ENCODE peak calls at places on chromosomes 4 and X, in four cellular contexts. One of them, this sample, is unnamed.

GRCh38 chr4:54909964-54910363 is 215.4 kb downstream of the KDR start:
- DNase-seq in HL-60: no peak
- DNase-seq in GM12878: no peak
- DNase-seq in K562: no peak
- DNase-seq in this sample: no peak

GRCh38 chrX:76427560-76428242 is at the start of gene MAGEE1:
- DNase-seq in HL-60: peak
- DNase-seq in GM12878: peak
- DNase-seq in K562: peak
- DNase-seq in this sample: peak

GRCh38 chr4:184281231-184282139 is 63.8 kb upstream of the ENPP6 start:
- DNase-seq in HL-60: no peak
- DNase-seq in GM12878: peak
- DNase-seq in K562: no peak
- DNase-seq in this sample: no peak

GRCh38 chr4:184593461-184593860 is 55.8 kb downstream of the CASP3 start:
- DNase-seq in HL-60: no peak
- DNase-seq in GM12878: no peak
- DNase-seq in K562: no peak
- DNase-seq in this sample: no peak

GRCh38 chr4:136680271-136680670 is 852.0 kb downstream of the PCDH18 start:
- DNase-seq in HL-60: no peak
- DNase-seq in GM12878: no peak
- DNase-seq in K562: no peak
- DNase-seq in this sample: no peak

GRCh38 chr4:99436976-99437655 is 2.0 kb upstream of the ADH7 start:
- DNase-seq in HL-60: no peak
- DNase-seq in GM12878: no peak
- DNase-seq in K562: no peak
- DNase-seq in this sample: no peak

GRCh38 chr4:112865443-112865842 is 184.0 kb upstream of the ANK2 start:
- DNase-seq in HL-60: no peak
- DNase-seq in GM12878: no peak
- DNase-seq in K562: no peak
- DNase-seq in this sample: no peak

GRCh38 chr4:7785017-7785416 is 154.6 kb downstream of the AFAP1 start:
- DNase-seq in HL-60: no peak
- DNase-seq in GM12878: no peak
- DNase-seq in K562: no peak
- DNase-seq in this sample: no peak

GRCh38 chr4:182294436-182294835 is 51.2 kb downstream of the TENM3 start:
- DNase-seq in HL-60: no peak
- DNase-seq in GM12878: no peak
- DNase-seq in K562: no peak
- DNase-seq in this sample: no peak

GRCh38 chrX:76893930-76894329 is 466.4 kb downstream of the MAGEE1 start:
- DNase-seq in HL-60: no peak
- DNase-seq in GM12878: no peak
- DNase-seq in K562: no peak
- DNase-seq in this sample: no peak

GRCh38 chrX:15574017-15574416 is 26.7 kb downstream of the ACE2 start:
- DNase-seq in HL-60: no peak
- DNase-seq in GM12878: no peak
- DNase-seq in K562: no peak
- DNase-seq in this sample: no peak

GRCh38 chr4:68712207-68712606 is 41.8 kb upstream of the UGT2B15 start:
- DNase-seq in HL-60: no peak
- DNase-seq in GM12878: no peak
- DNase-seq in K562: no peak
- DNase-seq in this sample: no peak

GRCh38 chr4:109091754-109092409 is 210.6 kb downstream of the COL25A1 start:
- DNase-seq in HL-60: no peak
- DNase-seq in GM12878: no peak
- DNase-seq in K562: no peak
- DNase-seq in this sample: no peak

GRCh38 chrX:149937881-149938426 is 337 bp downstream of the EOLA2 start:
- DNase-seq in HL-60: no peak
- DNase-seq in GM12878: no peak
- DNase-seq in K562: no peak
- DNase-seq in this sample: no peak

GRCh38 chr4:65559270-65559669 is 111.0 kb downstream of the EPHA5 start:
- DNase-seq in HL-60: no peak
- DNase-seq in GM12878: no peak
- DNase-seq in K562: no peak
- DNase-seq in this sample: no peak

GRCh38 chr4:142984871-142985585 is 138.9 kb upstream of the INPP4B start:
- DNase-seq in HL-60: no peak
- DNase-seq in GM12878: no peak
- DNase-seq in K562: peak
- DNase-seq in this sample: no peak

GRCh38 chr4:3254302-3255131 is 5.6 kb downstream of the MSANTD1 start:
- DNase-seq in HL-60: no peak
- DNase-seq in GM12878: no peak
- DNase-seq in K562: no peak
- DNase-seq in this sample: no peak

GRCh38 chr4:1003271-1004070 is 8.0 kb upstream of the FGFRL1 start:
- DNase-seq in HL-60: no peak
- DNase-seq in GM12878: no peak
- DNase-seq in K562: no peak
- DNase-seq in this sample: no peak

GRCh38 chr4:114598191-114599121 is at the start of gene UGT8:
- DNase-seq in HL-60: no peak
- DNase-seq in GM12878: no peak
- DNase-seq in K562: peak
- DNase-seq in this sample: peak

GRCh38 chr4:38092701-38093100 is 132.5 kb downstream of the PTTG2 start:
- DNase-seq in HL-60: no peak
- DNase-seq in GM12878: no peak
- DNase-seq in K562: no peak
- DNase-seq in this sample: no peak

GRCh38 chr4:104486702-104487101 is 8.0 kb downstream of the CXXC4 start:
- DNase-seq in HL-60: no peak
- DNase-seq in GM12878: no peak
- DNase-seq in K562: no peak
- DNase-seq in this sample: no peak

GRCh38 chr4:44662623-44663006 is 11.2 kb upstream of the YIPF7 start:
- DNase-seq in HL-60: peak
- DNase-seq in GM12878: no peak
- DNase-seq in K562: no peak
- DNase-seq in this sample: no peak

GRCh38 chrX:135437867-135438733 is 16.4 kb downstream of the SMIM10L2A start:
- DNase-seq in HL-60: no peak
- DNase-seq in GM12878: no peak
- DNase-seq in K562: peak
- DNase-seq in this sample: no peak

GRCh38 chr4:66736593-66736992 is 808.7 kb downstream of the CENPC start:
- DNase-seq in HL-60: no peak
- DNase-seq in GM12878: no peak
- DNase-seq in K562: no peak
- DNase-seq in this sample: no peak

GRCh38 chrX:103063191-103063845 is 653 bp downstream of the BEX1 start:
- DNase-seq in HL-60: peak
- DNase-seq in GM12878: no peak
- DNase-seq in K562: peak
- DNase-seq in this sample: no peak
- TF ChIP-seq SPI1 in HL-60: no peak
- TF ChIP-seq SPI1 in GM12878: no peak
- TF ChIP-seq SPI1 in K562: no peak
- TF ChIP-seq SPI1 in this sample: no peak

GRCh38 chr4:187444061-187444460 is 551.5 kb upstream of the ZFP42 start:
- DNase-seq in HL-60: no peak
- DNase-seq in GM12878: no peak
- DNase-seq in K562: no peak
- DNase-seq in this sample: no peak
- TF ChIP-seq POLR2AphosphoS5 in HL-60: no peak
- TF ChIP-seq POLR2AphosphoS5 in GM12878: no peak
- TF ChIP-seq POLR2AphosphoS5 in K562: no peak
- TF ChIP-seq POLR2AphosphoS5 in this sample: no peak

GRCh38 chrX:24979081-24979480 is 36.7 kb downstream of the ARX start:
- DNase-seq in HL-60: no peak
- DNase-seq in GM12878: no peak
- DNase-seq in K562: no peak
- DNase-seq in this sample: no peak
- TF ChIP-seq SPI1 in HL-60: no peak
- TF ChIP-seq SPI1 in GM12878: no peak
- TF ChIP-seq SPI1 in K562: no peak
- TF ChIP-seq SPI1 in this sample: no peak

GRCh38 chr4:169921732-169922131 is 104.5 kb downstream of the MFAP3L start:
- DNase-seq in HL-60: no peak
- DNase-seq in GM12878: no peak
- DNase-seq in K562: no peak
- DNase-seq in this sample: no peak

GRCh38 chr4:169927280-169927679 is 98.9 kb downstream of the MFAP3L start:
- DNase-seq in HL-60: no peak
- DNase-seq in GM12878: no peak
- DNase-seq in K562: no peak
- DNase-seq in this sample: no peak

GRCh38 chr4:169922632-169923276 is 103.4 kb downstream of the MFAP3L start:
- DNase-seq in HL-60: no peak
- DNase-seq in GM12878: no peak
- DNase-seq in K562: no peak
- DNase-seq in this sample: no peak

GRCh38 chr4:169921237-169921636 is 105.0 kb downstream of the MFAP3L start:
- DNase-seq in HL-60: no peak
- DNase-seq in GM12878: no peak
- DNase-seq in K562: no peak
- DNase-seq in this sample: no peak

GRCh38 chr4:169925678-169926077 is 100.5 kb downstream of the MFAP3L start:
- DNase-seq in HL-60: no peak
- DNase-seq in GM12878: no peak
- DNase-seq in K562: no peak
- DNase-seq in this sample: no peak
- TF ChIP-seq POLR2AphosphoS5 in HL-60: no peak
- TF ChIP-seq POLR2AphosphoS5 in GM12878: no peak
- TF ChIP-seq POLR2AphosphoS5 in K562: no peak
- TF ChIP-seq POLR2AphosphoS5 in this sample: no peak

GRCh38 chr4:61296115-61296514 is 96.0 kb downstream of the ADGRL3 start:
- DNase-seq in HL-60: no peak
- DNase-seq in GM12878: no peak
- DNase-seq in K562: no peak
- DNase-seq in this sample: no peak

GRCh38 chr4:61294001-61294400 is 93.9 kb downstream of the ADGRL3 start:
- DNase-seq in HL-60: no peak
- DNase-seq in GM12878: no peak
- DNase-seq in K562: no peak
- DNase-seq in this sample: no peak

GRCh38 chr4:61298178-61298740 is 98.1 kb downstream of the ADGRL3 start:
- DNase-seq in HL-60: peak
- DNase-seq in GM12878: no peak
- DNase-seq in K562: no peak
- DNase-seq in this sample: no peak

GRCh38 chr4:61292322-61292721 is 92.2 kb downstream of the ADGRL3 start:
- DNase-seq in HL-60: no peak
- DNase-seq in GM12878: no peak
- DNase-seq in K562: no peak
- DNase-seq in this sample: no peak
- TF ChIP-seq SPI1 in HL-60: no peak
- TF ChIP-seq SPI1 in GM12878: no peak
- TF ChIP-seq SPI1 in K562: no peak
- TF ChIP-seq SPI1 in this sample: no peak

DNA sequence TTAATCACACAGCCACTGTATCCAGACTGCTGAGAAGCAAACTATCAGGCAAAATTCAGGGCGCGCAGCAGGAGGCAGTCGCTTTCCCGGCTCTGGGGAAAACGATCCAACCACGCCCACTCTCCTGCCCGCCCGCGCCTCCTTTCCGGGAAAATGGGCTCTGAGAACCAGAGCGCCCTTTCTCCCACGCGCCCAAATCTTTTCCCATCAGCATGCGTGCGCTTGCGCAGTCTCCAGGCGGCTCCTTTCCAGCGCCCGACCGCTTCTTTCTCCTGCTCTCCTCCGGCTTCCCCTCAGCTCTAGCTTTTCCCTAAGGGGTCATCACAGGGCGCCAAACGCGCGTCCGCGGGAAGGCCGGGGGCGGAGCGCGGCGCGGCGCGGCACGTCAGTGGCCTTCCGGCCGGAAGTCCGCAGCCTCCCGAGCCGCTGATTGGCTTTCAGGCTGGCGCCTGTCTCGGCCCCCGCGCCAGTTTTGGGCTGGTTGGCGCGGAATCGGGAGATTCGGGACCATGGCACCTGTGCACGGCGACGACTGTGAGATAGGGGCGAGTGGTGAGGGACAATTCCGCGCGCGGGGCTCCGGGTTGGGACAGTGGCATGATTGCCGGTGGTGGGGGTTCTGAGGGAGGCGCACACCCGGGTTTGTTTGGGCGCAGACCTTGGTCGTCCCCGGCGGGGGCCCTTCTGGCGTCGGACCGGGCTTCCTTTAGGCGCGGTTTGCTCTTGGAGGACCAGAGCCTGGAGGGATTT is at the start of gene POLA1:
- DNase-seq in HL-60: peak
- DNase-seq in GM12878: peak
- DNase-seq in K562: peak
- DNase-seq in this sample: peak
- TF ChIP-seq POLR2AphosphoS5 in HL-60: peak
- TF ChIP-seq POLR2AphosphoS5 in GM12878: peak
- TF ChIP-seq POLR2AphosphoS5 in K562: peak
- TF ChIP-seq POLR2AphosphoS5 in this sample: no peak

DNA sequence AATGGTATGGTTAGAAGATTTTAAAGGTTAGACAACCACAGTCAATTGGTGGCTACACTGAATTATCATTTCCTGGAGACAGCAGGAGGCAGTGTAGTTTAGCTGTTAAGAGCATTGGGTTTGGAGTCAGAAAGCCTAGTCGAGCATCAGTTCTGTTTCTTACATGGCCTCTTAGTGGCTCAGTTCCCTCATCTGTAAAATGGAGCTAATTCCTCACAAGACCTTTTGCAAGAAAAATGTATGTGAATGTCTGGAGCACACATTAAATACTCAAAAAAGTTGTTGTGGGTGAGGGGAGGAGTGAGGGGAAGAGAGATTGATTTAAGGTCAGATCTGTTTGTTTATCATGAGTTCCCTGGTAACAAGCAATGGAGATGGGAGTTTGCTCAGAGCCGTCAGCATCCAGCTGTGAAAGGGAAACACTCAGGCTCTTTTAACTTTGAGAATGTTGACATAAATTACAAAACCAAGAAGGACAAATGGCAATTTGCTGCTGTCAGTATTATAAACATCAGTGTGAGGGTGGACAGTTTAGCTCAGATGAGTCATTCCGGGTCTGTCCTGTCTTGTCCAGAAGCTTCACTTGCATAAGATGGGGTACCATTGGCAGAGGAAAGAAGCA is 98.2 kb upstream of the PGRMC2 start:
- DNase-seq in HL-60: no peak
- DNase-seq in GM12878: no peak
- DNase-seq in K562: peak
- DNase-seq in this sample: no peak
- TF ChIP-seq SPI1 in HL-60: no peak
- TF ChIP-seq SPI1 in GM12878: no peak
- TF ChIP-seq SPI1 in K562: no peak
- TF ChIP-seq SPI1 in this sample: no peak

GRCh38 chr4:39609454-39609911 is 29.2 kb downstream of the SMIM14 start:
- DNase-seq in HL-60: no peak
- DNase-seq in GM12878: peak
- DNase-seq in K562: no peak
- DNase-seq in this sample: no peak
- TF ChIP-seq POLR2AphosphoS5 in HL-60: no peak
- TF ChIP-seq POLR2AphosphoS5 in GM12878: peak
- TF ChIP-seq POLR2AphosphoS5 in K562: no peak
- TF ChIP-seq POLR2AphosphoS5 in this sample: peak

This sample was measured in GM12891.